ENCODE peak calls at places on chromosomes 11 and 22, in four cellular contexts. O is mesendoderm; B is CD8-positive, alpha-beta memory T cell; N is islet precursor cell. Z is an unnamed sample.

GRCh38 chr11:69524291-69524882 is 42.9 kb downstream of the LINC01488 start:
- DNase-seq in B (no peak), O (peak; percentile 35), N (peak; percentile 72), Z (peak; percentile 42)

GRCh38 chr22:26524870-26525269 is 12.6 kb upstream of the TFIP11 start:
- DNase-seq in O (no peak), N (no peak), B (no peak), Z (no peak)

GRCh38 chr11:12123177-12123576 is 12.8 kb downstream of the MICAL2 start:
- DNase-seq in N (no peak), O (no peak), B (no peak), Z (peak; percentile 75)

GRCh38 chr11:132158091-132158490 is 787.7 kb downstream of the NTM start:
- DNase-seq in B (no peak), N (peak; percentile 68), O (peak; percentile 82), Z (peak; percentile 5)

GRCh38 chr11:108122166-108122628 is 830 bp downstream of the ACAT1 start:
- DNase-seq in B (no peak), N (no peak), O (peak; percentile 18), Z (peak; percentile 46)

GRCh38 chr22:50671641-50672040 is 982 bp upstream of the SHANK3 start:
- DNase-seq in N (no peak), O (no peak), B (no peak), Z (no peak)

GRCh38 chr11:116714902-116715301 is 57.9 kb downstream of the BUD13 start:
- DNase-seq in N (peak; percentile 26), B (no peak), O (peak; percentile 51), Z (no peak)

GRCh38 chr22:37054600-37055365 is 3.2 kb downstream of the KCTD17 start:
- DNase-seq in O (no peak), B (no peak), N (no peak), Z (no peak)

GRCh38 chr22:35591696-35592417 is 25.3 kb downstream of the MB start:
- DNase-seq in N (no peak), B (no peak), O (no peak), Z (no peak)

GRCh38 chr11:4677948-4678347 is 19.7 kb downstream of the OR51E2 start:
- DNase-seq in B (no peak), O (no peak), N (no peak), Z (no peak)

GRCh38 chr11:78560066-78560597 is 14.5 kb downstream of the NARS2 start:
- DNase-seq in N (no peak), B (no peak), O (no peak), Z (no peak)

GRCh38 chr11:95680169-95680929 is 109.2 kb downstream of the FAM76B start:
- DNase-seq in N (no peak), O (no peak), B (no peak), Z (peak; percentile 94)

GRCh38 chr11:85854212-85854556 is 999 bp upstream of the CCDC83 start:
- DNase-seq in B (no peak), N (no peak), O (no peak), Z (no peak)

GRCh38 chr11:124841186-124841585 is 24.0 kb upstream of the ROBO3 start:
- DNase-seq in O (no peak), B (no peak), N (no peak), Z (no peak)

GRCh38 chr11:130634186-130634585 is 185.7 kb downstream of the ADAMTS15 start:
- DNase-seq in N (peak; percentile 37), O (no peak), B (no peak), Z (no peak)

GRCh38 chr22:45477366-45478107 is 25.1 kb upstream of the FBLN1 start:
- DNase-seq in O (no peak), N (no peak), B (no peak), Z (no peak)

GRCh38 chr11:11056749-11057471 is 199.1 kb upstream of the ZBED5 start:
- DNase-seq in B (no peak), O (no peak), N (no peak), Z (no peak)

GRCh38 chr11:8567597-8568198 is 26.3 kb downstream of the STK33 start:
- DNase-seq in B (no peak), O (no peak), N (no peak), Z (peak; percentile 31)

GRCh38 chr11:65308281-65308891 is 6.3 kb upstream of the CDC42EP2 start:
- DNase-seq in B (no peak), N (no peak), O (no peak), Z (no peak)

GRCh38 chr22:37425800-37426531 is 1.3 kb downstream of the ELFN2 start:
- DNase-seq in N (no peak), O (peak; percentile 57), B (no peak), Z (no peak)

GRCh38 chr22:32175751-32176644 is 16.9 kb upstream of the C22orf42 start:
- DNase-seq in O (peak; percentile 57), B (no peak), N (peak; percentile 67), Z (no peak)

GRCh38 chr22:44133901-44134511 is 46.7 kb upstream of the PARVG start:
- DNase-seq in N (no peak), B (no peak), O (no peak), Z (no peak)

GRCh38 chr11:112828433-112828832 is 132.8 kb upstream of the NCAM1 start:
- DNase-seq in B (no peak), O (no peak), N (peak; percentile 19), Z (no peak)

GRCh38 chr11:122656073-122656630 is 630 bp downstream of the UBASH3B start:
- DNase-seq in B (peak; percentile 39), N (peak; percentile 79), O (peak; percentile 60), Z (peak; percentile 93)

GRCh38 chr11:107591446-107592236 is 694 bp downstream of the ELMOD1 start:
- DNase-seq in N (peak; percentile 70), B (no peak), O (peak; percentile 44), Z (peak; percentile 34)

GRCh38 chr22:42904049-42904448 is 47.0 kb upstream of the ARFGAP3 start:
- DNase-seq in O (no peak), B (no peak), N (no peak), Z (no peak)

GRCh38 chr11:117075186-117075585 is 23.0 kb downstream of the SIK3 start:
- DNase-seq in B (no peak), N (no peak), O (no peak), Z (no peak)

GRCh38 chr11:8370812-8371515 is 107.3 kb upstream of the LMO1 start:
- DNase-seq in B (no peak), O (no peak), N (no peak), Z (no peak)

GRCh38 chr11:83078269-83078668 is 6.6 kb upstream of the RAB30 start:
- DNase-seq in O (no peak), B (no peak), N (no peak), Z (no peak)

GRCh38 chr11:57406337-57406904 is 16.0 kb upstream of the PRG2 start:
- DNase-seq in O (no peak), N (no peak), B (no peak), Z (no peak)

GRCh38 chr11:117662255-117662654 is 134.8 kb downstream of the DSCAML1 start:
- DNase-seq in O (no peak), B (no peak), N (no peak), Z (no peak)

GRCh38 chr11:12797996-12798395 is 123.8 kb downstream of the TEAD1 start:
- DNase-seq in N (no peak), O (no peak), B (no peak), Z (no peak)

GRCh38 chr22:43343262-43343988 is at the start of gene SCUBE1:
- DNase-seq in B (peak; percentile 17), N (peak; percentile 75), O (peak; percentile 66), Z (peak; percentile 50)

GRCh38 chr11:60370811-60371297 is 7.5 kb upstream of the MS4A7 start:
- DNase-seq in B (no peak), O (no peak), N (no peak), Z (no peak)

GRCh38 chr22:23062616-23063538 is 7.4 kb upstream of the GNAZ start:
- DNase-seq in N (peak; percentile 50), O (no peak), B (no peak), Z (no peak)